ENCODE peak calls at places on chromosomes 1 and 21, in five cellular contexts. N, H, Z, W and G are unnamed samples.

GRCh38 chr21:44449473-44450363 is 5.6 kb upstream of the LRRC3 start:
- DNase-seq in W (no peak), H (no peak), Z (no peak), N (no peak), G (no peak)

GRCh38 chr1:1758692-1759455 is 19.4 kb downstream of the NADK start:
- DNase-seq in Z (peak), H (no peak), N (no peak), W (no peak), G (no peak)

GRCh38 chr1:198497326-198498220 is 42.9 kb downstream of the ATP6V1G3 start:
- DNase-seq in Z (no peak), W (no peak), H (no peak), N (peak), G (peak)

GRCh38 chr1:1540817-1541628 is 599 bp upstream of the TMEM240 start:
- DNase-seq in Z (no peak), W (no peak), H (no peak), N (no peak), G (no peak)

GRCh38 chr1:104768466-104768865 is 1018.8 kb downstream of the AMY1C start:
- DNase-seq in H (no peak), W (no peak), Z (no peak), N (no peak), G (no peak)

GRCh38 chr21:45290948-45291612 is 3.4 kb upstream of the POFUT2 start:
- DNase-seq in N (peak), H (no peak), Z (no peak), W (no peak), G (no peak)

GRCh38 chr1:92310185-92310597 is 11.3 kb downstream of the RPAP2 start:
- DNase-seq in W (peak), Z (no peak), N (peak), H (no peak), G (no peak)

GRCh38 chr1:6554907-6555778 is at the start of gene TAS1R1:
- DNase-seq in H (no peak), Z (peak), N (no peak), W (no peak), G (no peak)

GRCh38 chr1:85275701-85276289 is 637 bp downstream of the BCL10 start:
- DNase-seq in N (no peak), W (no peak), H (no peak), Z (no peak), G (no peak)

GRCh38 chr1:1331068-1331965 is at the start of gene TAS1R3:
- DNase-seq in H (no peak), Z (no peak), N (no peak), W (no peak), G (no peak)

GRCh38 chr21:46191257-46191685 is 7.0 kb upstream of the SPATC1L start:
- DNase-seq in Z (no peak), H (no peak), W (peak), N (peak), G (peak)

GRCh38 chr1:173427146-173428054 is 49.7 kb upstream of the PRDX6 start:
- DNase-seq in N (no peak), Z (no peak), W (no peak), H (no peak), G (no peak)

GRCh38 chr1:145887631-145888030 is 2.0 kb upstream of the ANKRD35 start:
- DNase-seq in W (no peak), H (no peak), N (no peak), Z (no peak), G (no peak)

GRCh38 chr1:71026093-71026492 is 21.5 kb downstream of the PTGER3 start:
- DNase-seq in H (no peak), N (no peak), Z (no peak), W (no peak), G (no peak)